ENCODE peak calls at places on chromosomes 2 and 18, in seven cellular contexts. One of them, this sample, is unnamed. For H3K27me3, the result is how much of the 10 kb centered on the place peaks cover.

GRCh38 chr2:64823794-64824193 is 165.4 kb upstream of the SLC1A4 start:
- DNase-seq in tibial artery: no peak
- DNase-seq in right lobe of liver: no peak
- DNase-seq in GM12878: no peak
- DNase-seq in RWPE2: no peak
- DNase-seq in heart right ventricle: no peak
- DNase-seq in cardiac muscle cell: no peak
- DNase-seq in this sample: no peak

GRCh38 chr2:31294230-31294629 is 60.3 kb downstream of the EHD3 start:
- DNase-seq in tibial artery: no peak
- DNase-seq in right lobe of liver: no peak
- DNase-seq in GM12878: no peak
- DNase-seq in RWPE2: no peak
- DNase-seq in heart right ventricle: no peak
- DNase-seq in cardiac muscle cell: no peak
- DNase-seq in this sample: no peak

GRCh38 chr18:23337599-23338444 is 115.3 kb upstream of the RIOK3 start:
- DNase-seq in tibial artery: no peak
- DNase-seq in right lobe of liver: no peak
- DNase-seq in GM12878: no peak
- DNase-seq in RWPE2: no peak
- DNase-seq in heart right ventricle: no peak
- DNase-seq in cardiac muscle cell: no peak
- DNase-seq in this sample: no peak

GRCh38 chr2:240904216-240905175 is 1.6 kb upstream of the CROCC2 start:
- DNase-seq in tibial artery: no peak
- DNase-seq in right lobe of liver: no peak
- DNase-seq in GM12878: no peak
- DNase-seq in RWPE2: no peak
- DNase-seq in heart right ventricle: no peak
- DNase-seq in cardiac muscle cell: no peak
- DNase-seq in this sample: no peak

GRCh38 chr2:67571785-67572718 is 174.9 kb downstream of the ETAA1 start:
- DNase-seq in tibial artery: no peak
- DNase-seq in right lobe of liver: no peak
- DNase-seq in GM12878: no peak
- DNase-seq in RWPE2: no peak
- DNase-seq in heart right ventricle: no peak
- DNase-seq in cardiac muscle cell: no peak
- DNase-seq in this sample: no peak

GRCh38 chr18:48007955-48008701 is 77.7 kb upstream of the SMAD2 start:
- DNase-seq in tibial artery: peak
- DNase-seq in right lobe of liver: peak
- DNase-seq in GM12878: no peak
- DNase-seq in RWPE2: no peak
- DNase-seq in heart right ventricle: peak
- DNase-seq in cardiac muscle cell: peak
- DNase-seq in this sample: peak

GRCh38 chr2:1140389-1141003 is 189.8 kb downstream of the SNTG2 start:
- DNase-seq in tibial artery: no peak
- DNase-seq in right lobe of liver: no peak
- DNase-seq in GM12878: no peak
- DNase-seq in RWPE2: no peak
- DNase-seq in heart right ventricle: no peak
- DNase-seq in cardiac muscle cell: peak
- DNase-seq in this sample: peak

GRCh38 chr2:158753561-158754302 is 41.4 kb upstream of the DAPL1 start:
- DNase-seq in tibial artery: no peak
- DNase-seq in right lobe of liver: peak
- DNase-seq in GM12878: no peak
- DNase-seq in RWPE2: no peak
- DNase-seq in heart right ventricle: peak
- DNase-seq in cardiac muscle cell: peak
- DNase-seq in this sample: peak

GRCh38 chr2:164220250-164220649 is 401.0 kb downstream of the GRB14 start:
- DNase-seq in tibial artery: no peak
- DNase-seq in right lobe of liver: no peak
- DNase-seq in GM12878: no peak
- DNase-seq in RWPE2: no peak
- DNase-seq in heart right ventricle: no peak
- DNase-seq in cardiac muscle cell: no peak
- DNase-seq in this sample: no peak

GRCh38 chr18:46706968-46707367 is 49.9 kb downstream of the ST8SIA5 start:
- DNase-seq in tibial artery: no peak
- DNase-seq in right lobe of liver: no peak
- DNase-seq in GM12878: no peak
- DNase-seq in RWPE2: no peak
- DNase-seq in heart right ventricle: no peak
- DNase-seq in cardiac muscle cell: no peak
- DNase-seq in this sample: no peak

GRCh38 chr2:190342601-190343000 is 788 bp upstream of the INPP1 start:
- DNase-seq in tibial artery: no peak
- DNase-seq in right lobe of liver: no peak
- DNase-seq in GM12878: no peak
- DNase-seq in RWPE2: no peak
- DNase-seq in heart right ventricle: no peak
- DNase-seq in cardiac muscle cell: no peak
- DNase-seq in this sample: no peak

GRCh38 chr2:74474899-74475298 is 2.4 kb upstream of the MRPL53 start:
- DNase-seq in tibial artery: no peak
- DNase-seq in right lobe of liver: no peak
- DNase-seq in GM12878: no peak
- DNase-seq in RWPE2: no peak
- DNase-seq in heart right ventricle: no peak
- DNase-seq in cardiac muscle cell: no peak
- DNase-seq in this sample: no peak

GRCh38 chr2:1656961-1657841 is 87.1 kb downstream of the PXDN start:
- DNase-seq in tibial artery: no peak
- DNase-seq in right lobe of liver: peak
- DNase-seq in GM12878: no peak
- DNase-seq in RWPE2: no peak
- DNase-seq in heart right ventricle: no peak
- DNase-seq in cardiac muscle cell: no peak
- DNase-seq in this sample: no peak

GRCh38 chr18:58793361-58793760 is 71.3 kb upstream of the ZNF532 start:
- DNase-seq in tibial artery: no peak
- DNase-seq in right lobe of liver: no peak
- DNase-seq in GM12878: no peak
- DNase-seq in RWPE2: peak
- DNase-seq in heart right ventricle: no peak
- DNase-seq in cardiac muscle cell: peak
- DNase-seq in this sample: no peak

GRCh38 chr18:48719988-48720654 is 181.3 kb downstream of the CTIF start:
- DNase-seq in tibial artery: no peak
- DNase-seq in right lobe of liver: no peak
- DNase-seq in GM12878: no peak
- DNase-seq in RWPE2: no peak
- DNase-seq in heart right ventricle: no peak
- DNase-seq in cardiac muscle cell: no peak
- DNase-seq in this sample: no peak

GRCh38 chr2:42949125-42949524 is 156.7 kb upstream of the HAAO start:
- DNase-seq in tibial artery: no peak
- DNase-seq in right lobe of liver: no peak
- DNase-seq in GM12878: no peak
- DNase-seq in RWPE2: no peak
- DNase-seq in heart right ventricle: no peak
- DNase-seq in cardiac muscle cell: no peak
- DNase-seq in this sample: no peak
- H3K4me3 ChIP-seq in tibial artery: no peak
- H3K4me3 ChIP-seq in right lobe of liver: no peak
- H3K4me3 ChIP-seq in GM12878: no peak
- H3K4me3 ChIP-seq in RWPE2: no peak
- H3K4me3 ChIP-seq in heart right ventricle: no peak
- H3K4me3 ChIP-seq in cardiac muscle cell: no peak
- H3K4me3 ChIP-seq in this sample: no peak

GRCh38 chr2:26614205-26615128 is 26.7 kb downstream of the CIB4 start:
- DNase-seq in tibial artery: peak
- DNase-seq in right lobe of liver: no peak
- DNase-seq in GM12878: no peak
- DNase-seq in RWPE2: no peak
- DNase-seq in heart right ventricle: no peak
- DNase-seq in cardiac muscle cell: no peak
- DNase-seq in this sample: no peak

GRCh38 chr2:26612034-26612433 is 29.1 kb downstream of the CIB4 start:
- DNase-seq in tibial artery: peak
- DNase-seq in right lobe of liver: no peak
- DNase-seq in GM12878: no peak
- DNase-seq in RWPE2: no peak
- DNase-seq in heart right ventricle: no peak
- DNase-seq in cardiac muscle cell: no peak
- DNase-seq in this sample: no peak

GRCh38 chr2:26610504-26611335 is 30.4 kb downstream of the CIB4 start:
- DNase-seq in tibial artery: no peak
- DNase-seq in right lobe of liver: no peak
- DNase-seq in GM12878: no peak
- DNase-seq in RWPE2: no peak
- DNase-seq in heart right ventricle: no peak
- DNase-seq in cardiac muscle cell: no peak
- DNase-seq in this sample: no peak

GRCh38 chr2:26613241-26614204 is 27.6 kb downstream of the CIB4 start:
- DNase-seq in tibial artery: no peak
- DNase-seq in right lobe of liver: no peak
- DNase-seq in GM12878: no peak
- DNase-seq in RWPE2: no peak
- DNase-seq in heart right ventricle: peak
- DNase-seq in cardiac muscle cell: peak
- DNase-seq in this sample: no peak

GRCh38 chr2:26612522-26613240 is 28.5 kb downstream of the CIB4 start:
- DNase-seq in tibial artery: peak
- DNase-seq in right lobe of liver: peak
- DNase-seq in GM12878: no peak
- DNase-seq in RWPE2: no peak
- DNase-seq in heart right ventricle: peak
- DNase-seq in cardiac muscle cell: no peak
- DNase-seq in this sample: no peak
- H3K27me3 ChIP-seq in tibial artery: under half
- H3K27me3 ChIP-seq in right lobe of liver: under half
- H3K27me3 ChIP-seq in GM12878: under half
- H3K27me3 ChIP-seq in RWPE2: under half
- H3K27me3 ChIP-seq in heart right ventricle: under half
- H3K27me3 ChIP-seq in cardiac muscle cell: under half
- H3K27me3 ChIP-seq in this sample: under half

GRCh38 chr2:210092791-210093190 is 78.4 kb downstream of the KANSL1L start:
- DNase-seq in tibial artery: no peak
- DNase-seq in right lobe of liver: no peak
- DNase-seq in GM12878: no peak
- DNase-seq in RWPE2: no peak
- DNase-seq in heart right ventricle: no peak
- DNase-seq in cardiac muscle cell: no peak
- DNase-seq in this sample: no peak
- H3K27ac ChIP-seq in tibial artery: no peak
- H3K27ac ChIP-seq in right lobe of liver: no peak
- H3K27ac ChIP-seq in GM12878: no peak
- H3K27ac ChIP-seq in RWPE2: no peak
- H3K27ac ChIP-seq in heart right ventricle: no peak
- H3K27ac ChIP-seq in cardiac muscle cell: no peak
- H3K27ac ChIP-seq in this sample: no peak

GRCh38 chr2:37583402-37583801 is 88.0 kb downstream of the CDC42EP3 start:
- DNase-seq in tibial artery: no peak
- DNase-seq in right lobe of liver: no peak
- DNase-seq in GM12878: no peak
- DNase-seq in RWPE2: no peak
- DNase-seq in heart right ventricle: no peak
- DNase-seq in cardiac muscle cell: no peak
- DNase-seq in this sample: no peak

GRCh38 chr2:37586663-37587409 is 84.6 kb downstream of the CDC42EP3 start:
- DNase-seq in tibial artery: no peak
- DNase-seq in right lobe of liver: no peak
- DNase-seq in GM12878: no peak
- DNase-seq in RWPE2: no peak
- DNase-seq in heart right ventricle: no peak
- DNase-seq in cardiac muscle cell: no peak
- DNase-seq in this sample: no peak

GRCh38 chr2:37585982-37586621 is 85.3 kb downstream of the CDC42EP3 start:
- DNase-seq in tibial artery: peak
- DNase-seq in right lobe of liver: no peak
- DNase-seq in GM12878: peak
- DNase-seq in RWPE2: peak
- DNase-seq in heart right ventricle: no peak
- DNase-seq in cardiac muscle cell: no peak
- DNase-seq in this sample: peak

GRCh38 chr2:37583867-37584266 is 87.6 kb downstream of the CDC42EP3 start:
- DNase-seq in tibial artery: no peak
- DNase-seq in right lobe of liver: no peak
- DNase-seq in GM12878: no peak
- DNase-seq in RWPE2: no peak
- DNase-seq in heart right ventricle: no peak
- DNase-seq in cardiac muscle cell: no peak
- DNase-seq in this sample: no peak

GRCh38 chr2:37585295-37585908 is 86.0 kb downstream of the CDC42EP3 start:
- DNase-seq in tibial artery: no peak
- DNase-seq in right lobe of liver: no peak
- DNase-seq in GM12878: no peak
- DNase-seq in RWPE2: no peak
- DNase-seq in heart right ventricle: no peak
- DNase-seq in cardiac muscle cell: no peak
- DNase-seq in this sample: peak
- H3K4me3 ChIP-seq in tibial artery: no peak
- H3K4me3 ChIP-seq in right lobe of liver: no peak
- H3K4me3 ChIP-seq in GM12878: peak
- H3K4me3 ChIP-seq in RWPE2: no peak
- H3K4me3 ChIP-seq in heart right ventricle: no peak
- H3K4me3 ChIP-seq in cardiac muscle cell: no peak
- H3K4me3 ChIP-seq in this sample: peak

GRCh38 chr2:45647986-45648520 is 3.4 kb upstream of the PRKCE start:
- DNase-seq in tibial artery: no peak
- DNase-seq in right lobe of liver: no peak
- DNase-seq in GM12878: no peak
- DNase-seq in RWPE2: no peak
- DNase-seq in heart right ventricle: no peak
- DNase-seq in cardiac muscle cell: no peak
- DNase-seq in this sample: no peak
- H3K27me3 ChIP-seq in tibial artery: under half
- H3K27me3 ChIP-seq in right lobe of liver: under half
- H3K27me3 ChIP-seq in GM12878: under half
- H3K27me3 ChIP-seq in RWPE2: under half
- H3K27me3 ChIP-seq in heart right ventricle: under half
- H3K27me3 ChIP-seq in cardiac muscle cell: under half
- H3K27me3 ChIP-seq in this sample: under half

GRCh38 chr18:9612215-9612830 is 2.0 kb downstream of the PPP4R1 start:
- DNase-seq in tibial artery: no peak
- DNase-seq in right lobe of liver: no peak
- DNase-seq in GM12878: no peak
- DNase-seq in RWPE2: no peak
- DNase-seq in heart right ventricle: peak
- DNase-seq in cardiac muscle cell: peak
- DNase-seq in this sample: peak
- H3K27ac ChIP-seq in tibial artery: peak
- H3K27ac ChIP-seq in right lobe of liver: no peak
- H3K27ac ChIP-seq in GM12878: no peak
- H3K27ac ChIP-seq in RWPE2: peak
- H3K27ac ChIP-seq in heart right ventricle: no peak
- H3K27ac ChIP-seq in cardiac muscle cell: no peak
- H3K27ac ChIP-seq in this sample: peak

GRCh38 chr18:9916067-9916684 is 2.4 kb downstream of the VAPA start:
- DNase-seq in tibial artery: no peak
- DNase-seq in right lobe of liver: no peak
- DNase-seq in GM12878: no peak
- DNase-seq in RWPE2: no peak
- DNase-seq in heart right ventricle: no peak
- DNase-seq in cardiac muscle cell: no peak
- DNase-seq in this sample: no peak
- H3K4me3 ChIP-seq in tibial artery: peak
- H3K4me3 ChIP-seq in right lobe of liver: no peak
- H3K4me3 ChIP-seq in GM12878: peak
- H3K4me3 ChIP-seq in RWPE2: peak
- H3K4me3 ChIP-seq in heart right ventricle: no peak
- H3K4me3 ChIP-seq in cardiac muscle cell: peak
- H3K4me3 ChIP-seq in this sample: peak

This sample was measured in CD4-positive, CD25-positive, alpha-beta regulatory T cell.